ENCODE peak calls at places on chromosome 21, in nine cellular contexts. X is nephron progenitor cell; T is tibial nerve; K is CD8-positive, alpha-beta T cell; G is cardiac muscle cell; D is GM23338; V is H9; S is left ventricle myocardium inferior; O is breast epithelium. F is an unnamed sample.

GRCh38 chr21:38454161-38454560 is 44.1 kb downstream of the ERG start:
- DNase-seq in V (no peak), G (no peak), T (no peak), X (no peak), K (no peak), D (peak), S (no peak), O (no peak), F (no peak)

GRCh38 chr21:39036581-39036980 is 146.7 kb downstream of the PSMG1 start:
- DNase-seq in O (no peak), X (no peak), S (no peak), V (no peak), G (no peak), D (no peak), T (no peak), K (no peak), F (no peak)

GRCh38 chr21:39052718-39053117 is 130.5 kb downstream of the PSMG1 start:
- DNase-seq in O (no peak), D (no peak), S (no peak), K (no peak), G (no peak), T (no peak), V (no peak), X (no peak), F (no peak)

GRCh38 chr21:43740497-43741156 is 21.7 kb downstream of the PDXK start:
- DNase-seq in X (peak), S (no peak), K (no peak), V (peak), O (peak), T (peak), G (peak), D (peak), F (no peak)

GRCh38 chr21:24032709-24033232 is 1574.5 kb downstream of the MRPL39 start:
- DNase-seq in D (no peak), G (no peak), V (no peak), T (no peak), O (no peak), S (no peak), K (no peak), X (no peak), F (no peak)

GRCh38 chr21:43731891-43732711 is 13.2 kb downstream of the PDXK start:
- DNase-seq in O (no peak), D (no peak), T (peak), K (no peak), S (no peak), V (no peak), X (no peak), G (peak), F (no peak)

GRCh38 chr21:27258222-27258621 is 291.3 kb upstream of the ADAMTS5 start:
- DNase-seq in S (no peak), T (no peak), G (no peak), V (no peak), X (no peak), O (no peak), D (no peak), K (no peak), F (no peak)

GRCh38 chr21:29805110-29805509 is 134.7 kb downstream of the GRIK1 start:
- DNase-seq in T (no peak), G (no peak), K (no peak), S (no peak), D (no peak), X (no peak), V (no peak), O (no peak), F (no peak)

GRCh38 chr21:26449161-26449560 is 123.9 kb downstream of the CYYR1 start:
- DNase-seq in G (peak), T (no peak), O (no peak), X (no peak), D (no peak), V (no peak), S (no peak), K (no peak), F (no peak)

GRCh38 chr21:38660333-38661295 is 145.1 kb upstream of the ETS2 start:
- DNase-seq in G (peak), X (peak), K (no peak), O (peak), D (peak), V (peak), S (peak), T (no peak), F (no peak)

GRCh38 chr21:28906841-28907240 is 85.8 kb downstream of the LTN1 start:
- DNase-seq in O (no peak), X (no peak), D (no peak), S (no peak), V (no peak), T (no peak), G (no peak), K (no peak), F (no peak)

GRCh38 chr21:15209224-15209623 is 144.4 kb upstream of the NRIP1 start:
- DNase-seq in O (no peak), G (no peak), T (no peak), D (no peak), K (no peak), S (no peak), V (no peak), X (no peak), F (no peak)

GRCh38 chr21:37566790-37567725 is 200.5 kb downstream of the DYRK1A start:
- DNase-seq in T (no peak), O (no peak), D (no peak), X (no peak), G (peak), K (no peak), V (no peak), S (no peak), F (no peak)

GRCh38 chr21:38289697-38290096 is 32.9 kb downstream of the KCNJ15 start:
- DNase-seq in D (no peak), K (no peak), T (peak), X (no peak), V (no peak), O (no peak), G (peak), S (no peak), F (no peak)

GRCh38 chr21:42829954-42830353 is 49.4 kb downstream of the WDR4 start:
- DNase-seq in X (no peak), K (no peak), D (no peak), T (no peak), S (no peak), O (no peak), V (no peak), G (no peak), F (no peak)

GRCh38 chr21:38917045-38917774 is 111.5 kb downstream of the ETS2 start:
- DNase-seq in O (peak), V (no peak), S (no peak), G (no peak), K (no peak), D (no peak), T (no peak), X (no peak), F (no peak)

GRCh38 chr21:22554690-22555316 is 1556.6 kb downstream of the NCAM2 start:
- DNase-seq in S (no peak), O (no peak), T (no peak), G (no peak), V (no peak), X (no peak), D (no peak), K (no peak), F (no peak)

GRCh38 chr21:28598214-28598613 is 394.5 kb downstream of the LTN1 start:
- DNase-seq in V (no peak), K (no peak), T (no peak), D (no peak), G (no peak), O (no peak), S (no peak), X (no peak), F (no peak)

GRCh38 chr21:18049461-18049860 is 195.2 kb upstream of the CHODL start:
- DNase-seq in K (no peak), D (no peak), O (no peak), S (no peak), X (no peak), T (no peak), V (no peak), G (no peak), F (no peak)

GRCh38 chr21:39673736-39674135 is 61.0 kb downstream of the B3GALT5 start:
- DNase-seq in S (no peak), G (no peak), X (no peak), D (no peak), V (no peak), O (no peak), K (no peak), T (no peak), F (no peak)

GRCh38 chr21:25186278-25186677 is 421.0 kb downstream of the MRPL39 start:
- DNase-seq in T (no peak), V (no peak), S (no peak), G (no peak), D (no peak), K (no peak), X (no peak), O (no peak), F (no peak)

GRCh38 chr21:24225432-24225831 is 1381.8 kb downstream of the MRPL39 start:
- DNase-seq in T (no peak), S (no peak), V (no peak), D (no peak), O (no peak), K (no peak), X (no peak), G (no peak), F (no peak)

DNA sequence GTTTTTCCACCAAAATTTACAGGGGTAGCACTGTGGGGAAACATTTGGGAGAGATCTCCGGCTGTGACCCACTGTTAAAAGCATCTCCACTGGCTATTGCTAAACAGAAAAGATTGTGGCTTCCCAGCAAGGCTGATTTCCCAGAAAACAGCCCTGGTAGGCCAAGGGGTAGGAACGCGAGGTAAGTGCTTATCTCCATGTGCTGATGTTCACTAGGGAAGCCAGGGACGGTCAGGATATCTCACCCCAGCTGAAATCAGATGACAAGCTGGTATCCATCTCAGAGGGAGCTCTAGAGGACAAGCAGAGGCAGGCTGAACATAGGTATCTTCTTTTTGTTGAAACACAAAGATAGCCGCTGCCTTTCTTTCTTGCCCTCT is 63.6 kb downstream of the MIS18A start:
- DNase-seq in V (no peak), X (no peak), K (no peak), D (no peak), G (no peak), T (no peak), O (no peak), S (no peak), F (no peak)
- TF ChIP-seq CTCF in V (no peak), X (no peak), K (no peak), D (no peak), G (no peak), T (no peak), O (no peak), S (no peak), F (no peak)

GRCh38 chr21:32782698-32783097 is 11.1 kb upstream of the PAXBP1 start:
- DNase-seq in S (no peak), V (no peak), X (no peak), G (no peak), O (no peak), T (no peak), K (no peak), D (no peak), F (no peak)
- TF ChIP-seq CTCF in S (no peak), V (no peak), X (no peak), G (peak), O (no peak), T (no peak), K (no peak), D (no peak), F (no peak)

DNA sequence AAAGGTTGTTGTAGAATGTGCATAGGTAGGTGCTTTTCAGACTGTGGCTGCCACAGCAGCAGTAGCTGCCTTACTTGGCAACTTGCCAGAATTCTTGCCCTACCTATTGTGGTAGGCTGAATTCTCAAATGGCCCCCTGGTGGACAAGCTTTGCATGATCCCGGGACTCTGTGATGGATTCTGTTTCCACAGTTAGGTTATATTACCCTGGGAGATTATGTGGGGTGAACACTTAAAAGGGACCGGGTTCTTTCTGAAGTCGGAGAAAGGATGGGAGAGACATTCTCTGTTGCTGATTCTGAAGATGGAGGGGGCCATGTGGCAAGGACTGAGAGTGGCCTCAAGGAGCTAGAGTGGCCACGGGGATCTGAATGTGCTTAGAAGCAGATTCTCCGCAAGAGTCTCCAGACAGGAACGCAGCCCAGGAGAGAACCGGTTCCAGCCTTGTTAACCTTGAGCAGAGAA is 32.1 kb upstream of the KCNE1 start:
- DNase-seq in G (peak), D (peak), V (peak), S (peak), T (peak), X (peak), K (no peak), O (peak), F (peak)
- TF ChIP-seq CTCF in G (peak), D (peak), V (peak), S (peak), T (peak), X (peak), K (peak), O (peak), F (no peak)

GRCh38 chr21:46120301-46121285 is 22.7 kb downstream of the COL6A2 start:
- DNase-seq in X (no peak), T (no peak), S (peak), V (peak), K (no peak), G (no peak), O (no peak), D (no peak), F (peak)
- TF ChIP-seq CTCF in X (no peak), T (no peak), S (no peak), V (no peak), K (no peak), G (no peak), O (no peak), D (no peak), F (no peak)

GRCh38 chr21:41663805-41664788 is 102.8 kb downstream of the RIPK4 start:
- DNase-seq in G (no peak), S (no peak), D (no peak), X (no peak), T (no peak), O (no peak), V (no peak), K (no peak), F (no peak)
- TF ChIP-seq CTCF in G (no peak), S (no peak), D (no peak), X (no peak), T (no peak), O (no peak), V (peak), K (no peak), F (no peak)

F was measured in omental fat pad.